ENCODE peak calls at places on chromosomes 1 and 21, in five cellular contexts. Z is T-helper 1 cell; M is putamen; U is activated naive CD4-positive, alpha-beta T cell; J is upper lobe of right lung. G is an unnamed sample.

GRCh38 chr1:185874246-185874645 is 140.1 kb downstream of the HMCN1 start:
- DNase-seq in U (no peak), Z (no peak), J (no peak), M (no peak), G (no peak)

GRCh38 chr1:182185822-182186756 is 124.6 kb upstream of the ZNF648 start:
- DNase-seq in M (no peak), J (no peak), U (no peak), Z (no peak), G (no peak)

GRCh38 chr1:67614511-67614934 is 70.5 kb upstream of the GADD45A start:
- DNase-seq in J (no peak), M (no peak), Z (no peak), U (no peak), G (no peak)

GRCh38 chr1:19361231-19362147 is 49.4 kb downstream of the SLC66A1 start:
- DNase-seq in J (no peak), Z (no peak), U (no peak), M (no peak), G (no peak)

GRCh38 chr1:235624751-235625192 is 24.8 kb downstream of the GNG4 start:
- DNase-seq in J (no peak), Z (no peak), U (no peak), M (peak), G (no peak)

GRCh38 chr1:245051349-245052221 is 103.2 kb upstream of the KIF26B start:
- DNase-seq in Z (no peak), M (peak), U (no peak), J (peak), G (peak)

GRCh38 chr21:28832013-28832714 is 160.5 kb downstream of the LTN1 start:
- DNase-seq in U (no peak), M (no peak), Z (no peak), J (no peak), G (no peak)

GRCh38 chr1:12424793-12425192 is 193.2 kb downstream of the DHRS3 start:
- DNase-seq in J (no peak), M (no peak), U (no peak), Z (no peak), G (no peak)

GRCh38 chr1:207027221-207027777 is 5.3 kb downstream of the C1orf116 start:
- DNase-seq in J (peak), U (no peak), M (no peak), Z (no peak), G (peak)

GRCh38 chr1:152983234-152983633 is 647 bp upstream of the SPRR1A start:
- DNase-seq in Z (no peak), J (no peak), U (no peak), M (no peak), G (no peak)

GRCh38 chr1:30376054-30376453 is 347.3 kb downstream of the MATN1 start:
- DNase-seq in M (no peak), Z (no peak), J (peak), U (no peak), G (no peak)

GRCh38 chr1:241292973-241293372 is 64.0 kb downstream of the RGS7 start:
- DNase-seq in Z (no peak), M (no peak), U (no peak), J (no peak), G (no peak)

GRCh38 chr21:44708213-44708865 is 3.0 kb downstream of the TSPEAR start:
- DNase-seq in J (no peak), M (no peak), U (no peak), Z (no peak), G (no peak)

GRCh38 chr1:214980931-214981330 is 101.6 kb upstream of the KCNK2 start:
- DNase-seq in U (no peak), Z (no peak), J (no peak), M (no peak), G (no peak)

GRCh38 chr1:247468746-247469145 is 10.8 kb upstream of the OR2B11 start:
- DNase-seq in U (no peak), J (no peak), M (no peak), Z (no peak), G (no peak)

GRCh38 chr1:213135572-213135971 is 84.5 kb downstream of the RPS6KC1 start:
- DNase-seq in J (no peak), U (no peak), Z (no peak), M (no peak), G (no peak)

GRCh38 chr1:163561570-163562295 is 240.0 kb downstream of the NUF2 start:
- DNase-seq in J (no peak), Z (no peak), M (no peak), U (no peak), G (no peak)

G was measured in lower lobe of right lung.